ENCODE peak calls at places on chromosomes 16 and 17, in five cellular contexts. D, N, K, B and X are unnamed samples.

GRCh38 chr16:49697631-49698030 is 158.3 kb downstream of the ZNF423 start:
- DNase-seq in B (no peak), N (no peak), K (no peak), D (no peak), X (no peak)

GRCh38 chr17:14330492-14330920 is 29.6 kb downstream of the HS3ST3B1 start:
- DNase-seq in D (no peak), N (peak), K (no peak), B (no peak), X (no peak)

GRCh38 chr16:67356372-67356771 is 29.8 kb downstream of the LRRC36 start:
- DNase-seq in B (no peak), K (peak), N (no peak), D (no peak), X (no peak)

GRCh38 chr16:81515281-81515680 is 70.7 kb downstream of the CMIP start:
- DNase-seq in D (no peak), N (no peak), B (no peak), K (no peak), X (no peak)

GRCh38 chr16:85057948-85058347 is 30.4 kb downstream of the KIAA0513 start:
- DNase-seq in K (no peak), D (no peak), B (peak), N (no peak), X (peak)

GRCh38 chr16:63735456-63735855 is 1386.4 kb downstream of the CDH11 start:
- DNase-seq in K (no peak), B (no peak), D (no peak), N (no peak), X (no peak)

GRCh38 chr17:78239489-78239931 is 8.1 kb downstream of the TMEM235 start:
- DNase-seq in N (no peak), K (no peak), B (peak), D (no peak), X (no peak)

GRCh38 chr16:75402174-75402820 is 31.0 kb downstream of the CFDP1 start:
- DNase-seq in B (no peak), D (no peak), K (no peak), N (peak), X (no peak)

GRCh38 chr17:49567871-49568694 is 7.6 kb upstream of the NXPH3 start:
- DNase-seq in D (peak), K (peak), B (peak), N (no peak), X (peak)

GRCh38 chr17:20825539-20825938 is 217.3 kb downstream of the USP22 start:
- DNase-seq in D (no peak), K (no peak), N (no peak), B (no peak), X (no peak)

GRCh38 chr17:77581480-77581879 is 377.0 kb upstream of the TNRC6C start:
- DNase-seq in K (no peak), B (no peak), N (no peak), D (no peak), X (no peak)

GRCh38 chr16:2452650-2453049 is 7.3 kb upstream of the TEDC2 start:
- DNase-seq in K (no peak), D (no peak), B (no peak), N (no peak), X (no peak)

GRCh38 chr17:81315885-81316391 is 20.8 kb upstream of the SLC38A10 start:
- DNase-seq in K (no peak), D (no peak), B (no peak), N (no peak), X (no peak)

GRCh38 chr17:82121660-82122629 is 23.9 kb upstream of the FASN start:
- DNase-seq in D (no peak), K (no peak), B (peak), N (no peak), X (no peak)

GRCh38 chr17:67525239-67526135 is 148.4 kb downstream of the PITPNC1 start:
- DNase-seq in B (no peak), N (no peak), D (no peak), K (no peak), X (no peak)

GRCh38 chr17:72125742-72126141 is 4.9 kb downstream of the SOX9 start:
- DNase-seq in K (no peak), B (no peak), N (no peak), D (no peak), X (no peak)

GRCh38 chr17:81807210-81807719 is 3.3 kb downstream of the GCGR start:
- DNase-seq in B (no peak), K (no peak), D (no peak), N (no peak), X (no peak)

GRCh38 chr16:85202631-85203461 is 90.6 kb upstream of the CIBAR2 start:
- DNase-seq in D (peak), N (peak), B (no peak), K (no peak), X (peak)

GRCh38 chr17:44797809-44798208 is 32.3 kb downstream of the GJC1 start:
- DNase-seq in K (no peak), D (no peak), N (no peak), B (no peak), X (no peak)

GRCh38 chr17:17537311-17538099 is 41.3 kb upstream of the RASD1 start:
- DNase-seq in B (no peak), N (no peak), K (no peak), D (peak), X (peak)